ENCODE peak calls at places on chromosomes 6 and 20, in nine cellular contexts. I is uterus, O is IMR-90, N is kidney epithelial cell, M is HCT116, K is GM23338, G is astrocyte, A is GM23248, S is OCI-LY7. R is an unnamed sample.

GRCh38 chr6:39791850-39792500 is at the start of gene DAAM2:
- DNase-seq in I (peak; percentile 78), O (peak; percentile 41), N (no peak), M (no peak), K (peak; percentile 66), G (peak; percentile 35), A (peak; percentile 79), S (no peak), R (peak; percentile 54)

GRCh38 chr20:47663354-47664067 is 121.8 kb downstream of the SULF2 start:
- DNase-seq in I (peak; percentile 83), O (peak; percentile 70), N (peak; percentile 21), M (peak; percentile 51), K (peak; percentile 88), G (peak; percentile 42), A (peak; percentile 70), S (peak; percentile 65), R (peak; percentile 86)

GRCh38 chr6:167568407-167569024 is 243.6 kb downstream of the TTLL2 start:
- DNase-seq in I (no peak), O (no peak), N (no peak), M (no peak), K (no peak), G (no peak), A (no peak), S (no peak), R (no peak)

GRCh38 chr6:22980446-22980845 is 411.1 kb downstream of the HDGFL1 start:
- DNase-seq in I (no peak), O (peak; percentile 26), N (no peak), M (no peak), K (no peak), G (no peak), A (peak; percentile 61), S (no peak), R (no peak)

GRCh38 chr20:3980260-3981131 is 34.9 kb downstream of the RNF24 start:
- DNase-seq in I (no peak), O (peak; percentile 73), N (no peak), M (no peak), K (peak; percentile 7), G (peak; percentile 47), A (peak; percentile 87), S (peak; percentile 19), R (no peak)

GRCh38 chr6:45759134-45759849 is 256.4 kb downstream of the CLIC5 start:
- DNase-seq in I (no peak), O (no peak), N (no peak), M (no peak), K (no peak), G (no peak), A (peak; percentile 31), S (no peak), R (no peak)

GRCh38 chr20:52008874-52009273 is 182.7 kb downstream of the ZFP64 start:
- DNase-seq in I (no peak), O (no peak), N (no peak), M (no peak), K (no peak), G (no peak), A (no peak), S (no peak), R (no peak)

GRCh38 chr20:34998331-34998950 is 42.8 kb downstream of the MYH7B start:
- DNase-seq in I (no peak), O (no peak), N (no peak), M (no peak), K (peak; percentile 61), G (no peak), A (no peak), S (no peak), R (no peak)

GRCh38 chr20:23161244-23161875 is 75.2 kb upstream of the CD93 start:
- DNase-seq in I (peak; percentile 11), O (peak; percentile 52), N (no peak), M (no peak), K (no peak), G (peak; percentile 21), A (peak; percentile 48), S (no peak), R (no peak)

GRCh38 chr6:148225871-148226270 is 116.8 kb upstream of the SASH1 start:
- DNase-seq in I (no peak), O (no peak), N (no peak), M (no peak), K (no peak), G (no peak), A (no peak), S (no peak), R (no peak)

GRCh38 chr6:31112478-31112877 is at the start of gene C6orf15:
- DNase-seq in I (no peak), O (no peak), N (no peak), M (no peak), K (no peak), G (no peak), A (no peak), S (no peak), R (no peak)

GRCh38 chr6:75747985-75748742 is 875 bp upstream of the MYO6 start:
- DNase-seq in I (no peak), O (no peak), N (no peak), M (no peak), K (no peak), G (no peak), A (no peak), S (peak; percentile 3), R (no peak)

GRCh38 chr6:134063966-134064445 is 11.6 kb upstream of the SLC2A12 start:
- DNase-seq in I (peak; percentile 66), O (peak; percentile 85), N (peak; percentile 44), M (peak; percentile 59), K (peak; percentile 79), G (peak; percentile 51), A (peak; percentile 81), S (peak; percentile 69), R (peak; percentile 78)

GRCh38 chr20:59665656-59666555 is 61.6 kb downstream of the PHACTR3 start:
- DNase-seq in I (no peak), O (no peak), N (no peak), M (no peak), K (no peak), G (no peak), A (no peak), S (no peak), R (no peak)

GRCh38 chr20:33675127-33675954 is 1.1 kb upstream of the NECAB3 start:
- DNase-seq in I (peak; percentile 63), O (no peak), N (no peak), M (no peak), K (no peak), G (no peak), A (peak; percentile 50), S (no peak), R (peak; percentile 59)

GRCh38 chr6:7341989-7342742 is 29.2 kb upstream of the SSR1 start:
- DNase-seq in I (no peak), O (no peak), N (no peak), M (peak; percentile 23), K (no peak), G (no peak), A (peak; percentile 50), S (no peak), R (no peak)

GRCh38 chr20:49942303-49942702 is 6.1 kb downstream of the RNF114 start:
- DNase-seq in I (no peak), O (no peak), N (no peak), M (no peak), K (no peak), G (no peak), A (no peak), S (no peak), R (no peak)
- H3K36me3 ChIP-seq in I (no peaks in the 10 kb centered on the region), O (peaks cover 38% of the 10 kb centered on the region), N (peaks cover 1% of the 10 kb centered on the region), M (peaks cover 42% of the 10 kb centered on the region), K (peaks cover 54% of the 10 kb centered on the region), G (peaks cover 34% of the 10 kb centered on the region), A (peaks cover 25% of the 10 kb centered on the region), S (peaks cover 76% of the 10 kb centered on the region), R (peaks cover 7% of the 10 kb centered on the region)

GRCh38 chr6:12136905-12137304 is 124.8 kb downstream of the HIVEP1 start:
- DNase-seq in I (no peak), O (peak; percentile 77), N (no peak), M (no peak), K (no peak), G (peak; percentile 44), A (peak; percentile 78), S (no peak), R (no peak)
- H3K36me3 ChIP-seq in I (no peaks in the 10 kb centered on the region), O (peaks cover 15% of the 10 kb centered on the region), N (peaks cover 1% of the 10 kb centered on the region), M (no peaks in the 10 kb centered on the region), K (peaks cover 27% of the 10 kb centered on the region), G (peaks cover 3% of the 10 kb centered on the region), A (no peaks in the 10 kb centered on the region), S (peaks cover 51% of the 10 kb centered on the region), R (peaks cover 45% of the 10 kb centered on the region)

DNA sequence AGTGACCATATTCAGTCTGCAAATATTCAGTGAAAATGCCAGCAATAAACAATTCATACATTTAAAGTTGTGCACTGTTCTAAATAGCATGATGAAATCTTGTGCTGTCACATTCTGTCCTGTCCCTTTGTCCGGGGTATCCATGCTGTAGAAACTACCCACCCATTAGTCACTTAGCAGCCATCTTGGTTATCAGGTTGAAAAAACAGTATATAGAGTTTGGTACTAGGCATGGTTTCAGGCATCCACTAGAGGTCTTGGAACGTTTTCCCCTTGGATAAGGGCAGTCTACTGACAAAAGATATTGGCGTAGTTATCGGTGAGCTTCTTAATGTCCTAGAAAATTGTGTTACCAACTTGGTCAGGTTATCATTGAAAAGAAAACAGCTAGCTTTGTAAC is 12.3 kb upstream of the MAP3K7 start:
- DNase-seq in I (no peak), O (no peak), N (no peak), M (no peak), K (no peak), G (no peak), A (no peak), S (no peak), R (no peak)
- H3K36me3 ChIP-seq in I (no peaks in the 10 kb centered on the region), O (no peaks in the 10 kb centered on the region), N (no peaks in the 10 kb centered on the region), M (no peaks in the 10 kb centered on the region), K (no peaks in the 10 kb centered on the region), G (no peaks in the 10 kb centered on the region), A (no peaks in the 10 kb centered on the region), S (no peaks in the 10 kb centered on the region), R (no peaks in the 10 kb centered on the region)

GRCh38 chr6:43677759-43678158 is 9.8 kb downstream of the MRPS18A start:
- DNase-seq in I (no peak), O (no peak), N (no peak), M (no peak), K (no peak), G (no peak), A (no peak), S (no peak), R (no peak)

GRCh38 chr6:43671801-43672690 is 15.5 kb downstream of the MRPS18A start:
- DNase-seq in I (peak; percentile 61), O (no peak), N (no peak), M (no peak), K (no peak), G (no peak), A (no peak), S (no peak), R (no peak)

GRCh38 chr6:43673444-43674063 is 14.0 kb downstream of the MRPS18A start:
- DNase-seq in I (peak; percentile 31), O (peak; percentile 24), N (no peak), M (no peak), K (no peak), G (no peak), A (no peak), S (no peak), R (no peak)

GRCh38 chr6:43676962-43677606 is 10.5 kb downstream of the MRPS18A start:
- DNase-seq in I (no peak), O (no peak), N (no peak), M (no peak), K (no peak), G (no peak), A (no peak), S (no peak), R (no peak)

DNA sequence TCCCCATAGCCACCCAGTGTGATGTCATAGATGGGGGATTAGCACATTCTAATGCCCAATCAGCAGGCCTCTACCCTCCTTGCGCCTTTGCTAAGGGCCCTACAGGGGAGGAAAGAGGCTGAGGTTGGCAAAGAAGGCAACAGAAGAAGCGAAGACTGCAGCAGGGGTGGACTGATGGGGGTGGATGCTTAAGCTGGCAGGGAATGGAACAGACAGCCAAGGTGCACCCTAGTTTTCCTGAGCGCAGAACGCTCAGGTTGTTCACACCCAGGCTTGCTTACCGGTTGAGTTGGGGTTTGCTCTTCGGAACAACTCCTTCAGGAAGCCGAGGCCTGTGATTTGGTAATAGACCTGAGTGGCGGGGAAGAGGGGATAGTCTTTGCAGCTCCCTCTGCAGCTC is 12.7 kb downstream of the MRPS18A start:
- DNase-seq in I (no peak), O (no peak), N (no peak), M (no peak), K (no peak), G (no peak), A (no peak), S (no peak), R (no peak)
- H3K36me3 ChIP-seq in I (no peaks in the 10 kb centered on the region), O (peaks cover 70% of the 10 kb centered on the region), N (peaks cover 6% of the 10 kb centered on the region), M (peaks cover 57% of the 10 kb centered on the region), K (peaks cover 8% of the 10 kb centered on the region), G (peaks cover 25% of the 10 kb centered on the region), A (peaks cover 22% of the 10 kb centered on the region), S (peaks cover 93% of the 10 kb centered on the region), R (peaks cover 25% of the 10 kb centered on the region)

R was measured in tibial nerve.